ENCODE peak calls at places on chromosomes 6 and 20, in six cellular contexts. Z is heart right ventricle, C is tibial artery, Q is MM.1S, R is right lobe of liver, A is aorta. O is an unnamed sample.

GRCh38 chr20:57647006-57647932 is 27.0 kb upstream of the ZBP1 start:
- DNase-seq in R (no peak), A (no peak), C (no peak), Z (peak; percentile 2), Q (no peak), O (peak; percentile 25)

GRCh38 chr20:49245921-49246740 is 26.9 kb downstream of the DDX27 start:
- DNase-seq in Z (no peak), Q (peak; percentile 59), A (no peak), C (no peak), R (no peak), O (no peak)

GRCh38 chr20:10802201-10802600 is 128.4 kb upstream of the JAG1 start:
- DNase-seq in Q (no peak), R (no peak), C (no peak), A (no peak), Z (no peak), O (no peak)

GRCh38 chr6:2296781-2297180 is 51.4 kb upstream of the GMDS start:
- DNase-seq in R (no peak), A (no peak), Z (no peak), Q (no peak), C (no peak), O (no peak)

GRCh38 chr6:146909376-146909775 is 294.8 kb upstream of the STXBP5 start:
- DNase-seq in C (no peak), Q (no peak), R (no peak), A (no peak), Z (no peak), O (no peak)

GRCh38 chr6:16223362-16223761 is 15.0 kb upstream of the GMPR start:
- DNase-seq in R (no peak), C (no peak), Z (no peak), A (no peak), Q (no peak), O (no peak)

GRCh38 chr6:73969982-73970960 is 274.3 kb downstream of the CD109 start:
- DNase-seq in C (no peak), A (no peak), R (no peak), Z (peak; percentile 28), Q (peak; percentile 28), O (no peak)

GRCh38 chr20:49165611-49166010 is 22.5 kb downstream of the STAU1 start:
- DNase-seq in Z (no peak), Q (no peak), A (no peak), R (no peak), C (no peak), O (no peak)

GRCh38 chr6:33616913-33617312 is 4.2 kb upstream of the ITPR3 start:
- DNase-seq in A (no peak), Q (no peak), R (no peak), Z (no peak), C (no peak), O (no peak)

GRCh38 chr6:112562348-112563220 is 215.5 kb downstream of the RFPL4B start:
- DNase-seq in R (no peak), Q (no peak), A (no peak), C (no peak), Z (no peak), O (no peak)

GRCh38 chr6:41823178-41823577 is 35.7 kb downstream of the TOMM6 start:
- DNase-seq in R (no peak), Z (no peak), C (no peak), Q (no peak), A (no peak), O (no peak)

GRCh38 chr6:41813469-41813868 is 26.0 kb downstream of the TOMM6 start:
- DNase-seq in Z (no peak), C (no peak), A (no peak), Q (no peak), R (no peak), O (no peak)

GRCh38 chr6:41813956-41814355 is 26.5 kb downstream of the TOMM6 start:
- DNase-seq in Z (no peak), Q (no peak), C (no peak), R (no peak), A (no peak), O (no peak)

GRCh38 chr6:41815587-41815986 is 28.1 kb downstream of the TOMM6 start:
- DNase-seq in Q (no peak), Z (no peak), A (no peak), C (no peak), R (no peak), O (no peak)

GRCh38 chr6:41818271-41819054 is 31.0 kb downstream of the TOMM6 start:
- DNase-seq in Q (no peak), A (no peak), C (no peak), Z (no peak), R (no peak), O (no peak)
- H3K27ac ChIP-seq in Q (no peak overlapping the region), A (no peak overlapping the region), C (no peak overlapping the region), Z (no peak overlapping the region), R (no peak overlapping the region), O (no peak overlapping the region)

GRCh38 chr6:138769102-138769676 is 4.4 kb upstream of the CCDC28A start:
- DNase-seq in Z (no peak), R (no peak), A (no peak), Q (no peak), C (no peak), O (no peak)

GRCh38 chr6:138772596-138773176 is 883 bp upstream of the CCDC28A start:
- DNase-seq in A (no peak), R (no peak), Z (no peak), Q (no peak), C (no peak), O (no peak)

GRCh38 chr6:138774370-138774769 is 801 bp downstream of the CCDC28A start:
- DNase-seq in A (no peak), R (no peak), Q (no peak), Z (peak; percentile 31), C (no peak), O (no peak)

GRCh38 chr6:138776659-138777058 is 3.1 kb downstream of the CCDC28A start:
- DNase-seq in R (no peak), C (no peak), Q (no peak), Z (no peak), A (no peak), O (no peak)

DNA sequence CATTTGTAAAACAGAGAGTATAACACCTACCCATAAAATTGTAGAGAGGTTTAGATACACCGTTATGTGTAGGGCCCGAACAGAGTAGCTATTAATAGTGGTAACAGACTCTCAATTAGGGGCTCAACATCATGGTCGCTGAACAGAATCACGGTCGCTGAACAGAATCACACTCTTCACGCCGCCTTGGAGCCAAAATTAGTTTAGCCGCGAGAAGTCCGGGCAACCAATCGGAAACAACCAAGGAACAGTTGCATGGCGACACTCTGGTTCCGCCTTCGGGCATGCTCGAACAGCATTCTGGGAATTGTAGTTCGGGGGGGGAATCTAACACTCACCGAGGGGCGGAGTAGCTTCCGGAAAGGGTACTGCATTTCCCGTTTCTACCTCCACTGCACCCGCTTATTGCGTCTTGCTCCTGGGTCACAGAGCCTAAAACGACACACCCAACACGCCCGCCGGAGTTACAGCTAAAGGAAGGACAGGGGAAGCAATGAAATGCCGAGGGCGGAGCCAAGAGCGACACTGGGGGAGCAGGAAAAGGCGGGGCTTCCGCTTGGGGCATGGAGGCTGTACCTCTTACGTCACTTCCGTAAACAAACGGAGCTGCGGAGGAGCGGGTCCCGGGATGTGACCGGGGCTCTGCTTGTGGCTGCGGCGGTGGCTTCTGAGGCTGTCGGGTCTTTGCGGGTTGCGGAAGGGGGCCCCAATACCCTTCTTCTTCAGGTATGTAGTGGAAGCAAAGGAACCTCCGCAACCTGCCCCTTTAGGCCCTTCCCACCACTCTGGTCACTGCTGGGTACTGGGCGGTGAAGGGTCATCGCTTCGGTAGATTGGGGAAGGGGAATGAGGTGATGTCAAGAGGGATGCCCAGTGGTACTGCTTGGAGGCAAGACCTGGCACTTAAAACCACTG is at the start of gene CCDC28A:
- DNase-seq in Z (peak; percentile 96), C (peak; percentile 97), A (peak; percentile 96), R (peak; percentile 94), Q (peak; percentile 95), O (peak; percentile 96)
- H3K27ac ChIP-seq in Z (peak within 1 kb of the TSS; percentile 96), C (peak within 1 kb of the TSS; percentile 88), A (no peak within 1 kb of the TSS), R (peak within 1 kb of the TSS; percentile 98), Q (peak within 1 kb of the TSS; percentile 83), O (peak within 1 kb of the TSS; percentile 100)

DNA sequence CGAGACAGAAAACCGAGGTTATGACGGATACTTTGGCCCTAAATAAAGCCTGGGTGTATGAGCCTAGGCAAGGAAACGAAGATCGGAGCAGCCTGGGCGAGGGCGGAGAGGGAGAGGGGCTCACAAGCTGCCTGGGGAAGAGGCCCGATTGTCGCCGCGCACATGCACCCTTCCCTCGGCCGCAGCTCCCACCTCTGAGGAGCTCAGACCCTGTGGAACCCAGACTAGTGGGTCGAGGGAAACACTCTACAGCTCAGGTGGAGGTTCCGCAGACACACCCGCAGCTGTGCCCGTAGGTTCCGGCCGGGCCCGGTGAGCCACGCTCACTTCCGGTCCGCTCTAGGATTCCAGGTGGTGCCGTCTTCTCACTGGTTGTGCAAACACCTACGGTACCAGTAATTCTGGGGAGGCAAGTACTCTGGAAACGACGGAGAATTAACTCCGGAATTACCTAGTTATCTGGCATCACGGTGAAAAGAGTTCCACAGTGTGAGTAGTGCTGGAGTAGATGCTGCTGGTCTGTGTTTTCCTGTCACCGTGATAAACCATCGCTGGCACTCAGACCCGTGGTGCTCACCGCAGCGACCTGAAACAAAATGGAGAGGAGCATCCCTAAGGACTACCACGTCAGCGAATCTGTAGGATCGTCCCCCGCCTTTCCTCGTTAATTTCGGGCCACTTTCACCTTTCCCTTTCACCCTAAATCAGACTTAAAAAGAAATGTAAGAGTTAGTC is 61.5 kb downstream of the GPX5 start:
- DNase-seq in A (peak; percentile 83), Q (peak; percentile 46), R (peak; percentile 87), C (no peak), Z (peak; percentile 19), O (peak; percentile 80)
- H3K27ac ChIP-seq in A (no peak overlapping the region), Q (no peak overlapping the region), R (peak overlapping the region; percentile 24), C (no peak overlapping the region), Z (no peak overlapping the region), O (peak overlapping the region; percentile 50)

DNA sequence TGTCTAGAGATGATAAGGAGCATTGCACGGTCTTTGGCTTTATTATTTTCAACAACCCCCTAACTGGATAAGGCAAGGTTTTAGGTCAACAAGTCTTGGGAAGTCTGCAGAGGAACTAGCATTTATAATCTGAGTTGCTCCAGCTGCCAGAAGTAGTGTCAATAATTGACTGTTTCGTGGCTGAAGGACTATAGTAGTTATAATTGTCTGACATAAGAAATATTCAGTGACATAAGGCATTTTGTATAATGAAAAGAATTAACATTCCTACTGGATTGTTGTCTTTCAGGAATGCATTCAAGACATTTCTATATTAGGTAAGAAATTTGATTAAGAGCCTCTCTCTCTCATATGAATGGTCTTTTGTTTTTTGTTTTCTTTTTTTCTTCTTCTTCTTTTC is 136.9 kb upstream of the SGK1 start:
- DNase-seq in Q (no peak), R (no peak), A (no peak), Z (no peak), C (no peak), O (no peak)
- H3K27ac ChIP-seq in Q (no peak overlapping the region), R (no peak overlapping the region), A (no peak overlapping the region), Z (no peak overlapping the region), C (no peak overlapping the region), O (no peak overlapping the region)

O was measured in lung.